ENCODE peak calls at places on chromosome 5, in six cellular contexts. V is memory B cell, N is fibroblast of mammary gland, I is neuronal stem cell, M is adrenal gland, P is A549. J is an unnamed sample.
A peak's percentile ranks its signal among the peaks of the same experiment; 100 is the strongest.

GRCh38 chr5:96909003-96909402 is 26.9 kb upstream of the LNPEP start:
- DNase-seq in V (no peak), N (no peak), I (no peak), M (no peak), P (no peak), J (no peak)

GRCh38 chr5:102651466-102651865 is 103.6 kb upstream of the PAM start:
- DNase-seq in V (no peak), N (peak; percentile 58), I (no peak), M (no peak), P (no peak), J (no peak)

GRCh38 chr5:161311141-161311708 is 235.3 kb downstream of the GABRB2 start:
- DNase-seq in V (no peak), N (no peak), I (no peak), M (no peak), P (no peak), J (no peak)

GRCh38 chr5:90901263-90901662 is 342.7 kb downstream of the ADGRV1 start:
- DNase-seq in V (no peak), N (no peak), I (no peak), M (no peak), P (no peak), J (no peak)

GRCh38 chr5:33444542-33444941 is 3.8 kb downstream of the TARS1 start:
- DNase-seq in V (no peak), N (no peak), I (no peak), M (no peak), P (no peak), J (no peak)

GRCh38 chr5:143569722-143570567 is 166.5 kb upstream of the NR3C1 start:
- DNase-seq in V (no peak), N (peak; percentile 16), I (no peak), M (no peak), P (no peak), J (no peak)

GRCh38 chr5:32852535-32852934 is 141.4 kb downstream of the NPR3 start:
- DNase-seq in V (no peak), N (peak; percentile 87), I (peak; percentile 42), M (peak; percentile 50), P (peak; percentile 15), J (peak; percentile 77)

GRCh38 chr5:30638899-30639298 is 554.6 kb upstream of the CDH6 start:
- DNase-seq in V (no peak), N (no peak), I (no peak), M (no peak), P (no peak), J (no peak)

GRCh38 chr5:122721127-122721526 is 53.8 kb upstream of the SNX2 start:
- DNase-seq in V (no peak), N (no peak), I (no peak), M (no peak), P (no peak), J (no peak)

GRCh38 chr5:170475269-170476000 is 28.4 kb upstream of the KCNIP1 start:
- DNase-seq in V (no peak), N (peak; percentile 25), I (peak; percentile 14), M (no peak), P (no peak), J (no peak)

GRCh38 chr5:157306690-157307089 is 40.8 kb downstream of the CYFIP2 start:
- DNase-seq in V (no peak), N (no peak), I (no peak), M (no peak), P (no peak), J (no peak)